ENCODE peak calls at places on chromosomes 13 and 19, in five cellular contexts. One of them, this sample, is unnamed.

GRCh38 chr19:48551437-48552302 is at the start of gene SULT2B1:
- DNase-seq in NCI-H1436: peak; percentile 86
- DNase-seq in Calu3: peak; percentile 86
- DNase-seq in Caco-2: no peak
- DNase-seq in activated CD8-positive, alpha-beta memory T cell treated with anti-CD3 and anti-CD28 coated beads for 4 hours: no peak
- DNase-seq in this sample: no peak

GRCh38 chr19:40139533-40140287 is 49.0 kb upstream of the ZNF780A start:
- DNase-seq in NCI-H1436: peak; percentile 22
- DNase-seq in Calu3: peak; percentile 14
- DNase-seq in Caco-2: peak; percentile 42
- DNase-seq in activated CD8-positive, alpha-beta memory T cell treated with anti-CD3 and anti-CD28 coated beads for 4 hours: no peak
- DNase-seq in this sample: peak; percentile 43

GRCh38 chr13:95301135-95301946 is at the start of gene ABCC4:
- DNase-seq in NCI-H1436: peak; percentile 46
- DNase-seq in Calu3: peak; percentile 58
- DNase-seq in Caco-2: peak; percentile 91
- DNase-seq in activated CD8-positive, alpha-beta memory T cell treated with anti-CD3 and anti-CD28 coated beads for 4 hours: no peak
- DNase-seq in this sample: no peak

GRCh38 chr13:40315416-40316064 is 350.9 kb downstream of the FOXO1 start:
- DNase-seq in NCI-H1436: no peak
- DNase-seq in Calu3: no peak
- DNase-seq in Caco-2: no peak
- DNase-seq in activated CD8-positive, alpha-beta memory T cell treated with anti-CD3 and anti-CD28 coated beads for 4 hours: peak; percentile 11
- DNase-seq in this sample: peak; percentile 82

GRCh38 chr13:39956036-39956435 is 300.6 kb downstream of the COG6 start:
- DNase-seq in NCI-H1436: no peak
- DNase-seq in Calu3: no peak
- DNase-seq in Caco-2: no peak
- DNase-seq in activated CD8-positive, alpha-beta memory T cell treated with anti-CD3 and anti-CD28 coated beads for 4 hours: no peak
- DNase-seq in this sample: no peak

GRCh38 chr19:4064551-4065260 is 2.0 kb downstream of the ZBTB7A start:
- DNase-seq in NCI-H1436: no peak
- DNase-seq in Calu3: no peak
- DNase-seq in Caco-2: peak; percentile 52
- DNase-seq in activated CD8-positive, alpha-beta memory T cell treated with anti-CD3 and anti-CD28 coated beads for 4 hours: no peak
- DNase-seq in this sample: peak; percentile 52

GRCh38 chr19:44644391-44645016 is 794 bp downstream of the PVR start:
- DNase-seq in NCI-H1436: no peak
- DNase-seq in Calu3: peak; percentile 73
- DNase-seq in Caco-2: peak; percentile 59
- DNase-seq in activated CD8-positive, alpha-beta memory T cell treated with anti-CD3 and anti-CD28 coated beads for 4 hours: no peak
- DNase-seq in this sample: peak; percentile 64

GRCh38 chr13:75312884-75313520 is 169.0 kb downstream of the TBC1D4 start:
- DNase-seq in NCI-H1436: no peak
- DNase-seq in Calu3: no peak
- DNase-seq in Caco-2: no peak
- DNase-seq in activated CD8-positive, alpha-beta memory T cell treated with anti-CD3 and anti-CD28 coated beads for 4 hours: no peak
- DNase-seq in this sample: no peak

GRCh38 chr13:56718791-56719190 is 421.9 kb upstream of the PRR20A start:
- DNase-seq in NCI-H1436: no peak
- DNase-seq in Calu3: no peak
- DNase-seq in Caco-2: no peak
- DNase-seq in activated CD8-positive, alpha-beta memory T cell treated with anti-CD3 and anti-CD28 coated beads for 4 hours: no peak
- DNase-seq in this sample: no peak

GRCh38 chr19:45079063-45079910 is at the start of gene GEMIN7:
- DNase-seq in NCI-H1436: peak; percentile 51
- DNase-seq in Calu3: peak; percentile 92
- DNase-seq in Caco-2: peak; percentile 94
- DNase-seq in activated CD8-positive, alpha-beta memory T cell treated with anti-CD3 and anti-CD28 coated beads for 4 hours: peak; percentile 55
- DNase-seq in this sample: no peak

GRCh38 chr19:6056801-6057650 is 53.3 kb downstream of the RFX2 start:
- DNase-seq in NCI-H1436: peak; percentile 44
- DNase-seq in Calu3: peak; percentile 66
- DNase-seq in Caco-2: peak; percentile 48
- DNase-seq in activated CD8-positive, alpha-beta memory T cell treated with anti-CD3 and anti-CD28 coated beads for 4 hours: no peak
- DNase-seq in this sample: peak; percentile 99

GRCh38 chr19:57803594-57804325 is 11.0 kb downstream of the ZNF552 start:
- DNase-seq in NCI-H1436: no peak
- DNase-seq in Calu3: peak; percentile 43
- DNase-seq in Caco-2: no peak
- DNase-seq in activated CD8-positive, alpha-beta memory T cell treated with anti-CD3 and anti-CD28 coated beads for 4 hours: no peak
- DNase-seq in this sample: peak; percentile 48

GRCh38 chr13:50370303-50370950 is 355.2 kb downstream of the KCNRG start:
- DNase-seq in NCI-H1436: no peak
- DNase-seq in Calu3: no peak
- DNase-seq in Caco-2: no peak
- DNase-seq in activated CD8-positive, alpha-beta memory T cell treated with anti-CD3 and anti-CD28 coated beads for 4 hours: no peak
- DNase-seq in this sample: no peak

GRCh38 chr19:41408256-41408655 is 10.6 kb downstream of the BCKDHA start:
- DNase-seq in NCI-H1436: peak; percentile 21
- DNase-seq in Calu3: no peak
- DNase-seq in Caco-2: no peak
- DNase-seq in activated CD8-positive, alpha-beta memory T cell treated with anti-CD3 and anti-CD28 coated beads for 4 hours: no peak
- DNase-seq in this sample: no peak

GRCh38 chr13:110137677-110138008 is 169.3 kb downstream of the COL4A1 start:
- DNase-seq in NCI-H1436: peak; percentile 23
- DNase-seq in Calu3: peak; percentile 30
- DNase-seq in Caco-2: peak; percentile 72
- DNase-seq in activated CD8-positive, alpha-beta memory T cell treated with anti-CD3 and anti-CD28 coated beads for 4 hours: no peak
- DNase-seq in this sample: peak; percentile 59

GRCh38 chr19:34487651-34488051 is 6.1 kb downstream of the WTIP start:
- DNase-seq in NCI-H1436: no peak
- DNase-seq in Calu3: no peak
- DNase-seq in Caco-2: no peak
- DNase-seq in activated CD8-positive, alpha-beta memory T cell treated with anti-CD3 and anti-CD28 coated beads for 4 hours: no peak
- DNase-seq in this sample: no peak

GRCh38 chr13:67943116-67943515 is 713.0 kb upstream of the PCDH9 start:
- DNase-seq in NCI-H1436: no peak
- DNase-seq in Calu3: no peak
- DNase-seq in Caco-2: no peak
- DNase-seq in activated CD8-positive, alpha-beta memory T cell treated with anti-CD3 and anti-CD28 coated beads for 4 hours: no peak
- DNase-seq in this sample: no peak

GRCh38 chr19:1271528-1272422 is 2.6 kb downstream of the CIRBP start:
- DNase-seq in NCI-H1436: no peak
- DNase-seq in Calu3: no peak
- DNase-seq in Caco-2: no peak
- DNase-seq in activated CD8-positive, alpha-beta memory T cell treated with anti-CD3 and anti-CD28 coated beads for 4 hours: no peak
- DNase-seq in this sample: no peak

GRCh38 chr13:114043421-114044053 is 69.7 kb upstream of the C13orf46 start:
- DNase-seq in NCI-H1436: no peak
- DNase-seq in Calu3: no peak
- DNase-seq in Caco-2: no peak
- DNase-seq in activated CD8-positive, alpha-beta memory T cell treated with anti-CD3 and anti-CD28 coated beads for 4 hours: no peak
- DNase-seq in this sample: no peak

GRCh38 chr19:35729021-35729420 is 11.2 kb downstream of the KMT2B start:
- DNase-seq in NCI-H1436: no peak
- DNase-seq in Calu3: no peak
- DNase-seq in Caco-2: no peak
- DNase-seq in activated CD8-positive, alpha-beta memory T cell treated with anti-CD3 and anti-CD28 coated beads for 4 hours: no peak
- DNase-seq in this sample: no peak

GRCh38 chr13:38905081-38905480 is 85.5 kb downstream of the STOML3 start:
- DNase-seq in NCI-H1436: no peak
- DNase-seq in Calu3: no peak
- DNase-seq in Caco-2: no peak
- DNase-seq in activated CD8-positive, alpha-beta memory T cell treated with anti-CD3 and anti-CD28 coated beads for 4 hours: no peak
- DNase-seq in this sample: no peak

GRCh38 chr13:25153736-25154135 is 18.4 kb downstream of the AMER2 start:
- DNase-seq in NCI-H1436: no peak
- DNase-seq in Calu3: no peak
- DNase-seq in Caco-2: no peak
- DNase-seq in activated CD8-positive, alpha-beta memory T cell treated with anti-CD3 and anti-CD28 coated beads for 4 hours: no peak
- DNase-seq in this sample: no peak

GRCh38 chr13:30111810-30112209 is 195.5 kb downstream of the KATNAL1 start:
- DNase-seq in NCI-H1436: no peak
- DNase-seq in Calu3: peak; percentile 34
- DNase-seq in Caco-2: peak; percentile 33
- DNase-seq in activated CD8-positive, alpha-beta memory T cell treated with anti-CD3 and anti-CD28 coated beads for 4 hours: no peak
- DNase-seq in this sample: no peak

GRCh38 chr13:91381371-91381770 is 17.1 kb upstream of the GPC5 start:
- DNase-seq in NCI-H1436: no peak
- DNase-seq in Calu3: no peak
- DNase-seq in Caco-2: no peak
- DNase-seq in activated CD8-positive, alpha-beta memory T cell treated with anti-CD3 and anti-CD28 coated beads for 4 hours: no peak
- DNase-seq in this sample: no peak

GRCh38 chr19:43798546-43799409 is 3.5 kb downstream of the LYPD5 start:
- DNase-seq in NCI-H1436: peak; percentile 86
- DNase-seq in Calu3: peak; percentile 88
- DNase-seq in Caco-2: peak; percentile 74
- DNase-seq in activated CD8-positive, alpha-beta memory T cell treated with anti-CD3 and anti-CD28 coated beads for 4 hours: peak; percentile 72
- DNase-seq in this sample: no peak

GRCh38 chr19:1154731-1155351 is 19.2 kb downstream of the SBNO2 start:
- DNase-seq in NCI-H1436: no peak
- DNase-seq in Calu3: peak; percentile 66
- DNase-seq in Caco-2: no peak
- DNase-seq in activated CD8-positive, alpha-beta memory T cell treated with anti-CD3 and anti-CD28 coated beads for 4 hours: no peak
- DNase-seq in this sample: peak; percentile 54

GRCh38 chr19:13935765-13936486 is 2.3 kb downstream of the PODNL1 start:
- DNase-seq in NCI-H1436: no peak
- DNase-seq in Calu3: no peak
- DNase-seq in Caco-2: no peak
- DNase-seq in activated CD8-positive, alpha-beta memory T cell treated with anti-CD3 and anti-CD28 coated beads for 4 hours: no peak
- DNase-seq in this sample: no peak

GRCh38 chr13:112443191-112444000 is 67.2 kb downstream of the SPACA7 start:
- DNase-seq in NCI-H1436: no peak
- DNase-seq in Calu3: peak; percentile 5
- DNase-seq in Caco-2: peak; percentile 32
- DNase-seq in activated CD8-positive, alpha-beta memory T cell treated with anti-CD3 and anti-CD28 coated beads for 4 hours: no peak
- DNase-seq in this sample: peak; percentile 5